ENCODE peak calls at places on chromosomes 13 and 19, in four cellular contexts. A is left lung, T is right lobe of liver, G is mesothelial cell of epicardium. J is an unnamed sample.

GRCh38 chr19:33052352-33052972 is 12.2 kb downstream of the RHPN2 start:
- DNase-seq in T (no peak), G (no peak), A (no peak), J (peak)

GRCh38 chr13:110137677-110138008 is 169.3 kb downstream of the COL4A1 start:
- DNase-seq in T (peak), G (no peak), A (peak), J (no peak)

GRCh38 chr13:110597041-110597689 is 18.2 kb upstream of the NAXD start:
- DNase-seq in T (no peak), G (no peak), A (no peak), J (no peak)

GRCh38 chr13:93655132-93655531 is 428.5 kb downstream of the GPC6 start:
- DNase-seq in T (no peak), G (no peak), A (no peak), J (no peak)

GRCh38 chr13:52751196-52751595 is 11.6 kb upstream of the CNMD start:
- DNase-seq in T (no peak), G (no peak), A (no peak), J (no peak)

GRCh38 chr19:12695090-12695489 is 1.3 kb downstream of the FBXW9 start:
- DNase-seq in G (no peak), A (no peak), T (no peak), J (no peak)

GRCh38 chr19:18537431-18537830 is 5.9 kb downstream of the FKBP8 start:
- DNase-seq in T (no peak), A (no peak), G (no peak), J (no peak)

GRCh38 chr13:87497426-87497825 is 173.7 kb upstream of the SLITRK5 start:
- DNase-seq in G (no peak), T (no peak), A (no peak), J (no peak)

GRCh38 chr19:30781519-30781918 is 409.3 kb downstream of the ZNF536 start:
- DNase-seq in G (no peak), A (no peak), T (no peak), J (no peak)

GRCh38 chr13:102295316-102296048 is 106.4 kb downstream of the FGF14 start:
- DNase-seq in A (no peak), G (no peak), T (no peak), J (no peak)

GRCh38 chr19:16338470-16339360 is 14.1 kb downstream of the KLF2 start:
- DNase-seq in T (no peak), A (peak), G (no peak), J (peak)

GRCh38 chr19:57350877-57351805 is at the start of gene ZNF304:
- DNase-seq in T (peak), A (peak), G (peak), J (peak)
- TF ChIP-seq CTCF in T (no peak), A (no peak), G (no peak), J (no peak)

GRCh38 chr13:36815069-36815468 is 4.0 kb upstream of the RFXAP start:
- DNase-seq in G (no peak), T (no peak), A (no peak), J (no peak)
- TF ChIP-seq CTCF in G (no peak), T (peak), A (no peak), J (peak)

GRCh38 chr13:73945371-73945770 is 188.8 kb downstream of the KLF12 start:
- DNase-seq in G (no peak), T (no peak), A (no peak), J (no peak)
- TF ChIP-seq CTCF in G (peak), T (no peak), A (no peak), J (peak)

GRCh38 chr19:21256722-21257121 is 72.5 kb downstream of the ZNF708 start:
- DNase-seq in G (no peak), T (no peak), A (no peak), J (peak)
- TF ChIP-seq CTCF in G (no peak), T (no peak), A (no peak), J (peak)

GRCh38 chr13:112346899-112347229 is 29.3 kb upstream of the SPACA7 start:
- DNase-seq in T (no peak), G (no peak), A (no peak), J (no peak)
- TF ChIP-seq CTCF in T (no peak), G (no peak), A (no peak), J (no peak)

GRCh38 chr19:313169-313987 is 22.2 kb upstream of the PLPP2 start:
- DNase-seq in A (no peak), T (no peak), G (no peak), J (no peak)

GRCh38 chr19:315811-316210 is 24.6 kb upstream of the PLPP2 start:
- DNase-seq in G (no peak), A (no peak), T (no peak), J (no peak)

GRCh38 chr19:313988-314815 is 23.0 kb upstream of the PLPP2 start:
- DNase-seq in A (no peak), T (no peak), G (no peak), J (no peak)

GRCh38 chr19:318509-318774 is 26.2 kb downstream of the MIER2 start:
- DNase-seq in T (no peak), A (no peak), G (no peak), J (no peak)

DNA sequence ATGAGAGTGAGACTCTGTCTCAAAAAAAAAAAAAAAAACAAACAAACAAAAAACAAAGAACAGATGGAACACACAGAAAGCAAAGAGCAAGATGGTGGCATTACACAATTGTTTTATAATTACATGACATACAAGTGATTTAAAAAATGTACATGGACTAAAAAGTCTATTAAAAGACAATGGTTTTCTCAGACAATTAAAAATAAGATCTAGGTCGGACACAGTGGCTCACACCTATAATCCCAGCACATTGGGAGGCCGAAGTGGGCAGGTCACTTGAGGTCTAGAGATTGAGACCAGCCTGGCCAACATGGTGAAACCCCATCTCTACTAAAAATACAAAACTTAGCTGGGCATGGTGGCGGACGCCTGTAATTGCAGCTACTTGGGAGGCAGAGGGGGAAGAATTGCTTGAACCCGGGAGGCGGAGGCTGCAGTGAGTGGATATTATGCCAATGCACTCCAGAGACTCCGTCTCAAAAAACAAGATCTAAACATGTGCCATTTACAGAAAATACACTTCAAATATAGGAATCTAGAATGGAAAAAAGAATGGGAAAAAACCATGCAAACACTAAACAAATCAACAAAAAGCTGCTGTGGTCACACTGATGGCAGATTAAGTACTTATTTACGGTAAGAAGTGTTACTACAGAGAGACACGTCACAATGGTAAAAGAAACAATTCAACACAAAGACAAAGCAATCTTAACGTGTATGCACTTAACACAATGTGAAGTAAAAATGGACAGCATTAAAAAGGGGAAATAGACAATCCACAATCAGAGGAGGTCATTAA is 26.7 kb downstream of the MIER2 start:
- DNase-seq in G (no peak), A (no peak), T (no peak), J (no peak)
- TF ChIP-seq CTCF in G (no peak), A (no peak), T (no peak), J (peak)

J was measured in HFFc6.